ENCODE peak calls at places on chromosomes 13 and 19, in eight cellular contexts. One of them, this sample, is unnamed.

GRCh38 chr13:51026016-51026415 is 85.1 kb downstream of the C13orf42 start:
- DNase-seq in upper lobe of left lung: no peak
- DNase-seq in A549: no peak
- DNase-seq in right lobe of liver: no peak
- DNase-seq in GM12891: no peak
- DNase-seq in uterus: no peak
- DNase-seq in IMR-90: no peak
- DNase-seq in esophagus squamous epithelium: no peak
- DNase-seq in this sample: no peak

GRCh38 chr13:38819053-38819452 is 132.2 kb downstream of the FREM2 start:
- DNase-seq in upper lobe of left lung: no peak
- DNase-seq in A549: no peak
- DNase-seq in right lobe of liver: no peak
- DNase-seq in GM12891: no peak
- DNase-seq in uterus: peak; percentile 17
- DNase-seq in IMR-90: no peak
- DNase-seq in esophagus squamous epithelium: no peak
- DNase-seq in this sample: no peak

GRCh38 chr19:19229701-19230100 is 17.9 kb downstream of the NCAN start:
- DNase-seq in upper lobe of left lung: no peak
- DNase-seq in A549: no peak
- DNase-seq in right lobe of liver: no peak
- DNase-seq in GM12891: no peak
- DNase-seq in uterus: no peak
- DNase-seq in IMR-90: no peak
- DNase-seq in esophagus squamous epithelium: no peak
- DNase-seq in this sample: no peak

GRCh38 chr13:48660356-48661076 is 6.8 kb downstream of the CYSLTR2 start:
- DNase-seq in upper lobe of left lung: peak; percentile 44
- DNase-seq in A549: no peak
- DNase-seq in right lobe of liver: no peak
- DNase-seq in GM12891: no peak
- DNase-seq in uterus: no peak
- DNase-seq in IMR-90: no peak
- DNase-seq in esophagus squamous epithelium: no peak
- DNase-seq in this sample: no peak

GRCh38 chr13:68390987-68391386 is 1160.9 kb upstream of the PCDH9 start:
- DNase-seq in upper lobe of left lung: no peak
- DNase-seq in A549: no peak
- DNase-seq in right lobe of liver: no peak
- DNase-seq in GM12891: no peak
- DNase-seq in uterus: no peak
- DNase-seq in IMR-90: no peak
- DNase-seq in esophagus squamous epithelium: no peak
- DNase-seq in this sample: no peak

GRCh38 chr13:107104631-107105030 is 536.7 kb upstream of the ARGLU1 start:
- DNase-seq in upper lobe of left lung: no peak
- DNase-seq in A549: no peak
- DNase-seq in right lobe of liver: no peak
- DNase-seq in GM12891: no peak
- DNase-seq in uterus: no peak
- DNase-seq in IMR-90: peak; percentile 35
- DNase-seq in esophagus squamous epithelium: no peak
- DNase-seq in this sample: no peak

GRCh38 chr13:50805805-50806204 is 37.7 kb downstream of the DLEU7 start:
- DNase-seq in upper lobe of left lung: no peak
- DNase-seq in A549: no peak
- DNase-seq in right lobe of liver: no peak
- DNase-seq in GM12891: no peak
- DNase-seq in uterus: no peak
- DNase-seq in IMR-90: peak; percentile 1
- DNase-seq in esophagus squamous epithelium: no peak
- DNase-seq in this sample: no peak

GRCh38 chr13:109769275-109769674 is 17.1 kb downstream of the IRS2 start:
- DNase-seq in upper lobe of left lung: no peak
- DNase-seq in A549: no peak
- DNase-seq in right lobe of liver: no peak
- DNase-seq in GM12891: no peak
- DNase-seq in uterus: no peak
- DNase-seq in IMR-90: no peak
- DNase-seq in esophagus squamous epithelium: no peak
- DNase-seq in this sample: no peak

GRCh38 chr19:54464624-54465266 is 1.2 kb upstream of the LENG9 start:
- DNase-seq in upper lobe of left lung: peak; percentile 92
- DNase-seq in A549: peak; percentile 87
- DNase-seq in right lobe of liver: peak; percentile 94
- DNase-seq in GM12891: peak; percentile 90
- DNase-seq in uterus: peak; percentile 75
- DNase-seq in IMR-90: peak; percentile 63
- DNase-seq in esophagus squamous epithelium: peak; percentile 77
- DNase-seq in this sample: peak; percentile 100

GRCh38 chr13:40026741-40027140 is 371.3 kb downstream of the COG6 start:
- DNase-seq in upper lobe of left lung: no peak
- DNase-seq in A549: no peak
- DNase-seq in right lobe of liver: no peak
- DNase-seq in GM12891: no peak
- DNase-seq in uterus: no peak
- DNase-seq in IMR-90: no peak
- DNase-seq in esophagus squamous epithelium: no peak
- DNase-seq in this sample: no peak

GRCh38 chr13:44068737-44069136 is 189.0 kb downstream of the LACC1 start:
- DNase-seq in upper lobe of left lung: no peak
- DNase-seq in A549: no peak
- DNase-seq in right lobe of liver: no peak
- DNase-seq in GM12891: no peak
- DNase-seq in uterus: no peak
- DNase-seq in IMR-90: peak; percentile 86
- DNase-seq in esophagus squamous epithelium: no peak
- DNase-seq in this sample: peak; percentile 13

GRCh38 chr13:23020246-23020843 is 160.4 kb upstream of the SGCG start:
- DNase-seq in upper lobe of left lung: peak; percentile 31
- DNase-seq in A549: peak; percentile 1
- DNase-seq in right lobe of liver: no peak
- DNase-seq in GM12891: peak; percentile 5
- DNase-seq in uterus: peak; percentile 26
- DNase-seq in IMR-90: peak; percentile 57
- DNase-seq in esophagus squamous epithelium: no peak
- DNase-seq in this sample: no peak

GRCh38 chr19:8254286-8255001 is 45.3 kb downstream of the CERS4 start:
- DNase-seq in upper lobe of left lung: no peak
- DNase-seq in A549: no peak
- DNase-seq in right lobe of liver: no peak
- DNase-seq in GM12891: no peak
- DNase-seq in uterus: no peak
- DNase-seq in IMR-90: no peak
- DNase-seq in esophagus squamous epithelium: no peak
- DNase-seq in this sample: no peak

GRCh38 chr13:19239114-19239860 is 57.7 kb upstream of the TUBA3C start:
- DNase-seq in upper lobe of left lung: no peak
- DNase-seq in A549: no peak
- DNase-seq in right lobe of liver: no peak
- DNase-seq in GM12891: no peak
- DNase-seq in uterus: no peak
- DNase-seq in IMR-90: no peak
- DNase-seq in esophagus squamous epithelium: no peak
- DNase-seq in this sample: no peak

GRCh38 chr19:47187023-47187655 is 43.9 kb downstream of the BBC3 start:
- DNase-seq in upper lobe of left lung: no peak
- DNase-seq in A549: no peak
- DNase-seq in right lobe of liver: no peak
- DNase-seq in GM12891: no peak
- DNase-seq in uterus: no peak
- DNase-seq in IMR-90: no peak
- DNase-seq in esophagus squamous epithelium: no peak
- DNase-seq in this sample: no peak

GRCh38 chr13:41039746-41040145 is 20.6 kb upstream of the ELF1 start:
- DNase-seq in upper lobe of left lung: no peak
- DNase-seq in A549: no peak
- DNase-seq in right lobe of liver: no peak
- DNase-seq in GM12891: no peak
- DNase-seq in uterus: no peak
- DNase-seq in IMR-90: no peak
- DNase-seq in esophagus squamous epithelium: no peak
- DNase-seq in this sample: no peak

GRCh38 chr13:113989585-113990300 is 15.9 kb upstream of the C13orf46 start:
- DNase-seq in upper lobe of left lung: no peak
- DNase-seq in A549: no peak
- DNase-seq in right lobe of liver: peak; percentile 19
- DNase-seq in GM12891: no peak
- DNase-seq in uterus: no peak
- DNase-seq in IMR-90: no peak
- DNase-seq in esophagus squamous epithelium: no peak
- DNase-seq in this sample: no peak

GRCh38 chr19:36245210-36246005 is 30.5 kb downstream of the ZNF146 start:
- DNase-seq in upper lobe of left lung: no peak
- DNase-seq in A549: no peak
- DNase-seq in right lobe of liver: no peak
- DNase-seq in GM12891: no peak
- DNase-seq in uterus: no peak
- DNase-seq in IMR-90: no peak
- DNase-seq in esophagus squamous epithelium: no peak
- DNase-seq in this sample: no peak

GRCh38 chr13:111337206-111337605 is 16.8 kb downstream of the TEX29 start:
- DNase-seq in upper lobe of left lung: no peak
- DNase-seq in A549: no peak
- DNase-seq in right lobe of liver: no peak
- DNase-seq in GM12891: no peak
- DNase-seq in uterus: no peak
- DNase-seq in IMR-90: peak; percentile 96
- DNase-seq in esophagus squamous epithelium: no peak
- DNase-seq in this sample: peak; percentile 81

GRCh38 chr13:93561553-93561952 is 334.9 kb downstream of the GPC6 start:
- DNase-seq in upper lobe of left lung: no peak
- DNase-seq in A549: no peak
- DNase-seq in right lobe of liver: no peak
- DNase-seq in GM12891: no peak
- DNase-seq in uterus: no peak
- DNase-seq in IMR-90: no peak
- DNase-seq in esophagus squamous epithelium: no peak
- DNase-seq in this sample: no peak

GRCh38 chr13:44810067-44810840 is 179.0 kb downstream of the NUFIP1 start:
- DNase-seq in upper lobe of left lung: peak; percentile 36
- DNase-seq in A549: no peak
- DNase-seq in right lobe of liver: no peak
- DNase-seq in GM12891: no peak
- DNase-seq in uterus: peak; percentile 26
- DNase-seq in IMR-90: no peak
- DNase-seq in esophagus squamous epithelium: no peak
- DNase-seq in this sample: no peak

GRCh38 chr19:56253737-56254136 is 18.8 kb upstream of the EDDM13 start:
- DNase-seq in upper lobe of left lung: no peak
- DNase-seq in A549: peak; percentile 44
- DNase-seq in right lobe of liver: no peak
- DNase-seq in GM12891: peak; percentile 20
- DNase-seq in uterus: no peak
- DNase-seq in IMR-90: peak; percentile 71
- DNase-seq in esophagus squamous epithelium: no peak
- DNase-seq in this sample: peak; percentile 42

GRCh38 chr19:46716013-46716671 is 772 bp downstream of the PRKD2 start:
- DNase-seq in upper lobe of left lung: no peak
- DNase-seq in A549: peak; percentile 63
- DNase-seq in right lobe of liver: peak; percentile 57
- DNase-seq in GM12891: no peak
- DNase-seq in uterus: no peak
- DNase-seq in IMR-90: no peak
- DNase-seq in esophagus squamous epithelium: no peak
- DNase-seq in this sample: no peak

GRCh38 chr19:21474671-21475181 is 30.7 kb upstream of the ZNF429 start:
- DNase-seq in upper lobe of left lung: peak; percentile 85
- DNase-seq in A549: no peak
- DNase-seq in right lobe of liver: peak; percentile 72
- DNase-seq in GM12891: peak; percentile 37
- DNase-seq in uterus: peak; percentile 63
- DNase-seq in IMR-90: peak; percentile 31
- DNase-seq in esophagus squamous epithelium: no peak
- DNase-seq in this sample: no peak

DNA sequence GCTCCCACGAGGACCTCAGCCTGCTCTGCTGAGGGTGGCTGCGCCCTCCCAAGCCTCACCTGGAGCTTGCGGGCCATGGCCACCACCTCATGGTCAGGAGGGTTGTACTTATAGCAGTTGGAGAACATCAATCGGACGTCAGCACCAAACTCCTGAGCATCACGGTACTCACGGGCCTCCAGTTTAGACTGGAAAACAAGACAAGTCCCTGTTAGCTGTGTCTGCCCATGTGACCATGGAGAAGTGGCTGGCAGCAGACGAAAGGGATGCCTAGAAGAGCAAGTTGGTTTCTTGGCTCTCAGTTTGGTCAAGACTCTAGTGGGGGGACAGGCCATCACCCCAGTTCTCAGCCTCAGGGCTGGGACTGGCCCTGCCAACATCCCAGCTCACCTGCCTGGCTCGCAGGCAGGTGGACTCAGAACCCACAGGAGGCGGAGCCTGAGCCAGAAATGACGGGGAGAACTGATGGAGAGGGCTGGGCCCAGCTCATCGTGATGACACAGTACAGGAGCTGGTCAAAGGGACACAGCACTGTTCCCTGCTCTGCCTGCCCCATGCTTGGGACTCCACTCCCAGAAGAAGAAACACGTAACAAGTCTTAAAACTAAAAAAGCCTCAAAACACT is 31.2 kb upstream of the EPHX3 start:
- DNase-seq in upper lobe of left lung: no peak
- DNase-seq in A549: no peak
- DNase-seq in right lobe of liver: no peak
- DNase-seq in GM12891: no peak
- DNase-seq in uterus: no peak
- DNase-seq in IMR-90: no peak
- DNase-seq in esophagus squamous epithelium: no peak
- DNase-seq in this sample: no peak
- TF ChIP-seq POLR2A in upper lobe of left lung: no peak
- TF ChIP-seq POLR2A in A549: no peak
- TF ChIP-seq POLR2A in right lobe of liver: peak; percentile 12
- TF ChIP-seq POLR2A in GM12891: no peak
- TF ChIP-seq POLR2A in uterus: no peak
- TF ChIP-seq POLR2A in IMR-90: no peak
- TF ChIP-seq POLR2A in esophagus squamous epithelium: no peak
- TF ChIP-seq POLR2A in this sample: no peak

GRCh38 chr19:1271528-1272422 is 2.6 kb downstream of the CIRBP start:
- DNase-seq in upper lobe of left lung: peak; percentile 59
- DNase-seq in A549: no peak
- DNase-seq in right lobe of liver: no peak
- DNase-seq in GM12891: no peak
- DNase-seq in uterus: peak; percentile 43
- DNase-seq in IMR-90: no peak
- DNase-seq in esophagus squamous epithelium: no peak
- DNase-seq in this sample: no peak
- TF ChIP-seq POLR2A in upper lobe of left lung: no peak
- TF ChIP-seq POLR2A in A549: no peak
- TF ChIP-seq POLR2A in right lobe of liver: no peak
- TF ChIP-seq POLR2A in GM12891: no peak
- TF ChIP-seq POLR2A in uterus: no peak
- TF ChIP-seq POLR2A in IMR-90: no peak
- TF ChIP-seq POLR2A in esophagus squamous epithelium: no peak
- TF ChIP-seq POLR2A in this sample: no peak

GRCh38 chr19:9909251-9909650 is 27.1 kb downstream of the OLFM2 start:
- DNase-seq in upper lobe of left lung: no peak
- DNase-seq in A549: no peak
- DNase-seq in right lobe of liver: no peak
- DNase-seq in GM12891: no peak
- DNase-seq in uterus: no peak
- DNase-seq in IMR-90: no peak
- DNase-seq in esophagus squamous epithelium: no peak
- DNase-seq in this sample: no peak
- TF ChIP-seq POLR2A in upper lobe of left lung: no peak
- TF ChIP-seq POLR2A in A549: no peak
- TF ChIP-seq POLR2A in right lobe of liver: no peak
- TF ChIP-seq POLR2A in GM12891: no peak
- TF ChIP-seq POLR2A in uterus: no peak
- TF ChIP-seq POLR2A in IMR-90: no peak
- TF ChIP-seq POLR2A in esophagus squamous epithelium: no peak
- TF ChIP-seq POLR2A in this sample: no peak

GRCh38 chr19:42198676-42199439 is 18.6 kb downstream of the DEDD2 start:
- DNase-seq in upper lobe of left lung: peak; percentile 46
- DNase-seq in A549: no peak
- DNase-seq in right lobe of liver: no peak
- DNase-seq in GM12891: peak; percentile 84
- DNase-seq in uterus: no peak
- DNase-seq in IMR-90: no peak
- DNase-seq in esophagus squamous epithelium: no peak
- DNase-seq in this sample: no peak
- TF ChIP-seq POLR2A in upper lobe of left lung: no peak
- TF ChIP-seq POLR2A in A549: no peak
- TF ChIP-seq POLR2A in right lobe of liver: no peak
- TF ChIP-seq POLR2A in GM12891: peak; percentile 58
- TF ChIP-seq POLR2A in uterus: no peak
- TF ChIP-seq POLR2A in IMR-90: no peak
- TF ChIP-seq POLR2A in esophagus squamous epithelium: no peak
- TF ChIP-seq POLR2A in this sample: no peak